ENCODE peak calls at places on chromosomes 16 and 17, in eight cellular contexts. P, Y, D, I, W, U, N and S are unnamed samples.
A peak's percentile ranks its signal among the peaks of the same experiment; 100 is the strongest.

GRCh38 chr17:13102477-13102876 is 84.7 kb upstream of the ELAC2 start:
- DNase-seq in I (no peak), U (no peak), N (no peak), D (no peak), P (no peak), W (no peak), Y (no peak), S (no peak)

GRCh38 chr16:23374721-23375120 is 72.6 kb downstream of the SCNN1B start:
- DNase-seq in P (no peak), Y (no peak), W (no peak), U (no peak), I (no peak), D (peak; percentile 67), N (peak; percentile 57), S (no peak)

GRCh38 chr16:25785361-25785760 is 93.6 kb downstream of the HS3ST4 start:
- DNase-seq in P (no peak), I (no peak), Y (no peak), D (no peak), U (no peak), N (no peak), W (no peak), S (no peak)

GRCh38 chr16:12637002-12637401 is 166.7 kb downstream of the CPPED1 start:
- DNase-seq in I (no peak), U (no peak), P (no peak), Y (no peak), D (no peak), N (no peak), W (no peak), S (no peak)

GRCh38 chr17:66985338-66985737 is 20.8 kb downstream of the CACNG4 start:
- DNase-seq in I (no peak), D (no peak), U (no peak), N (no peak), W (no peak), Y (no peak), P (no peak), S (no peak)

GRCh38 chr16:50857881-50858280 is 116.0 kb downstream of the CYLD start:
- DNase-seq in W (no peak), U (no peak), N (no peak), P (no peak), D (no peak), Y (no peak), I (no peak), S (no peak)

GRCh38 chr16:28477311-28477920 is 5.3 kb upstream of the NPIPB7 start:
- DNase-seq in D (no peak), I (no peak), U (no peak), N (no peak), W (no peak), Y (no peak), P (peak; percentile 44), S (no peak)

GRCh38 chr17:72266099-72266852 is 145.5 kb downstream of the SOX9 start:
- DNase-seq in I (no peak), W (peak; percentile 19), P (no peak), U (peak; percentile 33), D (no peak), Y (no peak), N (no peak), S (no peak)

GRCh38 chr17:47324224-47325020 is 667 bp downstream of the EFCAB13 start:
- DNase-seq in U (peak; percentile 66), W (no peak), I (peak; percentile 40), D (peak; percentile 63), P (peak; percentile 81), Y (no peak), N (peak; percentile 84), S (no peak)

GRCh38 chr17:80885922-80886582 is 105.6 kb upstream of the CHMP6 start:
- DNase-seq in P (peak; percentile 34), U (no peak), N (peak; percentile 69), D (no peak), I (no peak), W (no peak), Y (no peak), S (no peak)

GRCh38 chr17:17716837-17717523 is 35.7 kb downstream of the RAI1 start:
- DNase-seq in N (no peak), W (no peak), D (no peak), P (no peak), I (no peak), Y (no peak), U (no peak), S (no peak)

GRCh38 chr17:13671771-13672170 is 70.0 kb upstream of the HS3ST3A1 start:
- DNase-seq in U (no peak), P (no peak), Y (no peak), W (no peak), I (no peak), N (no peak), D (no peak), S (no peak)

DNA sequence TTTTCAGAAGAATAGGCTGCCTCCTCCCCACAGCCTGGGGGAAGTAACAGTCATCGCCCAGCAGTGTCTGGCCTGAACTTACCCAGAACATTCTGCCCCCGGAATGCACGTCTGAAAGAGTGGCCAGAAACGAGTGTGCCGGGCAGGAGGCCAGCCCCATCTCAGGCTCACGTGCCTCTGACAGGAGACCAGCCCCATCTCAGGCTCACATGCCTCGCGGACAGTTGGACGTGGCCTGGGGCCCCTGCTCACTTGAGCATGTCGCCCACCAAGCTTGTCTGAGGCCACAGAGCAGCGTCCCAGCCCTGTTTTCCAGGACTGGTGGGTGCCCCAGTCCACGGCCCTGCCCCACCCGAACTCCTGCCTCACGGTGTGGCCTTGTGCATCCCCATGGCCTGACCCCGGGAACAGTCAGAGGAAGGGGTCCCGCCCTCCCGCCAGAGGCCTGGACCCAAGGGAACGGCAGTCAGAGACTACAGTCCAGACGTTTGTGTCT is 16.3 kb upstream of the CDH15 start:
- DNase-seq in I (no peak), Y (no peak), N (no peak), U (peak; percentile 55), P (peak; percentile 91), D (peak; percentile 59), W (no peak), S (no peak)
- TF ChIP-seq POLR2AphosphoS5 in I (no peak), Y (no peak), N (peak; percentile 61), U (peak; percentile 56), P (peak; percentile 61), D (peak; percentile 70), W (no peak), S (no peak)

GRCh38 chr16:56288019-56288418 is 96.7 kb downstream of the GNAO1 start:
- DNase-seq in W (no peak), Y (no peak), I (no peak), D (no peak), U (no peak), N (no peak), P (no peak), S (no peak)
- TF ChIP-seq POLR2AphosphoS5 in W (no peak), Y (no peak), I (no peak), D (no peak), U (no peak), N (no peak), P (no peak), S (no peak)

GRCh38 chr16:85588562-85589503 is 24.3 kb upstream of the GSE1 start:
- DNase-seq in D (no peak), W (no peak), U (no peak), P (no peak), N (no peak), I (no peak), Y (no peak), S (no peak)

GRCh38 chr16:85590506-85590832 is 22.7 kb upstream of the GSE1 start:
- DNase-seq in N (no peak), Y (no peak), I (no peak), D (no peak), U (no peak), W (no peak), P (no peak), S (no peak)

GRCh38 chr16:85591381-85591780 is 21.7 kb upstream of the GSE1 start:
- DNase-seq in U (no peak), N (no peak), I (no peak), P (no peak), W (no peak), D (no peak), Y (no peak), S (no peak)

GRCh38 chr16:85587763-85588474 is 25.2 kb upstream of the GSE1 start:
- DNase-seq in W (no peak), N (no peak), P (no peak), U (no peak), I (no peak), Y (no peak), D (no peak), S (no peak)

GRCh38 chr16:85589688-85590505 is 23.2 kb upstream of the GSE1 start:
- DNase-seq in N (no peak), U (no peak), W (no peak), P (no peak), Y (no peak), D (no peak), I (no peak), S (no peak)
- TF ChIP-seq POLR2AphosphoS5 in N (no peak), U (no peak), W (no peak), P (no peak), Y (no peak), D (no peak), I (no peak), S (peak; percentile 35)

GRCh38 chr17:7355053-7355452 is at the start of gene TMEM95:
- DNase-seq in P (peak; percentile 78), I (no peak), N (no peak), W (no peak), U (no peak), D (no peak), Y (no peak), S (no peak)

GRCh38 chr17:7352910-7353635 is 1.1 kb downstream of the KCTD11 start:
- DNase-seq in P (no peak), N (no peak), W (no peak), U (no peak), I (no peak), Y (no peak), D (no peak), S (no peak)

GRCh38 chr17:7352559-7352889 is 562 bp downstream of the KCTD11 start:
- DNase-seq in Y (no peak), U (no peak), P (no peak), W (no peak), D (no peak), N (no peak), I (no peak), S (no peak)

GRCh38 chr17:7354262-7354781 is 634 bp upstream of the TMEM95 start:
- DNase-seq in U (peak; percentile 32), P (no peak), Y (no peak), W (no peak), I (no peak), D (no peak), N (no peak), S (no peak)

DNA sequence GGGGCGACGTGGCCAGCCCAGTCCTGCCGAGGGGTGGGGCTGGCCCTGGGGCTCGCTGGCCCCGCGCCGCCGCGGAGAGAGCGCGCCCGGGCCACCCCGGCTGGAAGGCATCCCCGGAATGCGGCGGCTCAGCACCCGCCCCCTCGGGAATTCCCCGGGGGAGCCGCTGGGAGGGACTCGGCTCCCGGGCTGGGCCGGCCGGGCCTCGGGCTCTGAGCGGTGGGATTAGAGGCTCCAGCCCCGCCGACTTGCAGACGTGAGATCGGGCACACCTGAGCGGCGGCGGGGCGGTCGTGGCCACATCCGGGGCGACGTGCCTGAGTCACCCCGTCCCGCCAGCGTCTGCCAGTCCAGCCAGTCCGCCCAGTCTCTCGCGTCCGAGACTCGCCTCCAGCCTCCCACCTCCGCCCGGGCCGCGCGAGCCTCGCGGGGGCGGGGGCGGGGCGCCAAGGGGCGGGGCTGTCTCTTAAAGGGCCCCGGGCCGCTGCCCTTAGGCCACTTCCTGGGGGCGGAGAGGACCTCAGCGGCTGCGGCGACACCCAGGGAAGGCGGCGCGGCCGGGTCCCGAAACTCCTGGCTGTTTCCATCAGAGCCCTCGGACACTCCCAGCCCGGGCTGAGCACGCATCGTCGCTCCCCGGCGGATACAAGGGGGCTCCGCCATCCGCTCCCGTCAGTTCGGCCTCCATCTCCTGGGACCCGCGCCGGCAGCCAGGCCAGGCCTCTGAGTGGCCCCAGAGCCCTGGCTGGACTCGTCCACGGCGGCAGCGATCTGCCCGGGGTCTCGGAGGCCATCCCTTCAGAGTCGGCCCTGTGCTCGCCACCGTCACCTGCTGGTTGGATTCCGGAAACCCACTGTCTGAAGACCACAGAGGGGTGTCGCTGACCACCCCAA is at the start of gene KCTD11:
- DNase-seq in N (peak; percentile 94), D (peak; percentile 97), I (no peak), Y (peak; percentile 79), P (peak; percentile 95), U (peak; percentile 87), W (peak; percentile 89), S (peak; percentile 96)
- TF ChIP-seq POLR2AphosphoS5 in N (peak; percentile 77), D (peak; percentile 17), I (no peak), Y (peak; percentile 84), P (peak; percentile 72), U (peak; percentile 34), W (peak; percentile 36), S (no peak)